ENCODE peak calls at places on chromosomes 1 and 21, in five cellular contexts. O is smooth muscle cell of the brain vasculature; Y is breast epithelium; R is activated T-cell treated with anti-CD3 and anti-CD28 coated beads, Interleukin-2, amount 50 U/mL, for 4 hours; J is activated effector memory CD4-positive, alpha-beta T cell treated with Interleukin-2 at 50 U/mL for 16 hours. Z is an unnamed sample.

GRCh38 chr1:109281680-109282496 is 1.1 kb downstream of the PSRC1 start:
- DNase-seq in O (no peak), R (no peak), J (no peak), Y (no peak), Z (no peak)

GRCh38 chr1:161726631-161727342 is 5.4 kb downstream of the FCRLB start:
- DNase-seq in O (no peak), Y (peak), J (peak), R (peak), Z (peak)

GRCh38 chr1:7646981-7647901 is 123.9 kb upstream of the VAMP3 start:
- DNase-seq in R (peak), Y (peak), J (peak), O (no peak), Z (peak)

GRCh38 chr1:201143726-201144635 is 10.3 kb downstream of the TMEM9 start:
- DNase-seq in R (no peak), O (no peak), J (no peak), Y (no peak), Z (no peak)

GRCh38 chr1:242391896-242392295 is 132.6 kb downstream of the PLD5 start:
- DNase-seq in J (no peak), Y (no peak), R (no peak), O (no peak), Z (no peak)

GRCh38 chr1:56958526-56958925 is 7.3 kb downstream of the C8B start:
- DNase-seq in R (no peak), O (no peak), J (no peak), Y (no peak), Z (peak)

GRCh38 chr21:45152265-45152746 is 77.9 kb downstream of the ADARB1 start:
- DNase-seq in Y (peak), R (peak), J (peak), O (no peak), Z (peak)

GRCh38 chr1:3313579-3313955 is 140.9 kb upstream of the ARHGEF16 start:
- DNase-seq in R (no peak), J (no peak), O (peak), Y (peak), Z (peak)

GRCh38 chr1:156475568-156476500 is 24.7 kb downstream of the MEF2D start:
- DNase-seq in R (no peak), J (no peak), O (no peak), Y (peak), Z (peak)

GRCh38 chr1:96313216-96313615 is 408.4 kb upstream of the PTBP2 start:
- DNase-seq in O (peak), J (no peak), R (no peak), Y (no peak), Z (peak)

GRCh38 chr1:222266223-222267215 is 281.4 kb downstream of the HHIPL2 start:
- DNase-seq in J (no peak), R (no peak), O (peak), Y (no peak), Z (no peak)

GRCh38 chr1:210262897-210263272 is 30.3 kb downstream of the SERTAD4 start:
- DNase-seq in O (no peak), R (no peak), Y (no peak), J (no peak), Z (no peak)

GRCh38 chr1:213381572-213382084 is 330.6 kb downstream of the RPS6KC1 start:
- DNase-seq in R (no peak), Y (no peak), O (no peak), J (no peak), Z (peak)

GRCh38 chr1:212703991-212704564 is 4.4 kb upstream of the BATF3 start:
- DNase-seq in J (no peak), R (no peak), Y (no peak), O (no peak), Z (no peak)

GRCh38 chr1:183460596-183460995 is 11.7 kb upstream of the SMG7 start:
- DNase-seq in O (no peak), Y (no peak), R (no peak), J (no peak), Z (no peak)

GRCh38 chr1:93448983-93449805 is 1.3 kb downstream of the FNBP1L start:
- DNase-seq in J (no peak), O (no peak), R (no peak), Y (peak), Z (peak)

GRCh38 chr1:25617626-25618432 is 1.2 kb downstream of the MAN1C1 start:
- DNase-seq in O (no peak), R (no peak), J (no peak), Y (no peak), Z (no peak)

GRCh38 chr1:69787151-69787550 is 219.4 kb downstream of the LRRC7 start:
- DNase-seq in Y (no peak), J (no peak), R (no peak), O (no peak), Z (no peak)

GRCh38 chr1:110339040-110339426 is at the start of gene RBM15:
- DNase-seq in O (peak), R (peak), J (peak), Y (peak), Z (no peak)

GRCh38 chr1:65105596-65105995 is 42.4 kb upstream of the AK4 start:
- DNase-seq in J (no peak), O (no peak), Y (no peak), R (no peak), Z (no peak)

Z was measured in fibroblast of lung.